ENCODE peak calls at places on chromosomes 11 and 22, in four cellular contexts. E is K562, J is GM12878, R is HepG2. P is an unnamed sample.

GRCh38 chr22:46861468-46861867 is 99.0 kb downstream of the TBC1D22A start:
- DNase-seq in E (no peak), J (no peak), R (no peak), P (no peak)

GRCh38 chr11:85626496-85626895 is 648 bp downstream of the DLG2 start:
- DNase-seq in J (no peak), E (no peak), R (no peak), P (no peak)

GRCh38 chr11:83566948-83567347 is 280.8 kb upstream of the CCDC90B start:
- DNase-seq in E (no peak), J (no peak), R (no peak), P (no peak)

GRCh38 chr22:49735411-49736311 is 92.0 kb downstream of the BRD1 start:
- DNase-seq in R (no peak), J (no peak), E (peak), P (no peak)

GRCh38 chr11:124716596-124716995 is 23.1 kb upstream of the NRGN start:
- DNase-seq in R (no peak), J (no peak), E (no peak), P (no peak)

GRCh38 chr11:112581747-112582146 is 321.1 kb upstream of the PLET1 start:
- DNase-seq in J (peak), E (no peak), R (no peak), P (no peak)

GRCh38 chr11:109435121-109435742 is 13.2 kb downstream of the C11orf87 start:
- DNase-seq in J (no peak), R (no peak), E (no peak), P (no peak)

GRCh38 chr11:1881442-1882264 is 10.0 kb downstream of the PRR33 start:
- DNase-seq in E (no peak), J (no peak), R (no peak), P (no peak)

GRCh38 chr11:74559110-74559933 is 33.1 kb upstream of the POLD3 start:
- DNase-seq in J (no peak), R (peak), E (no peak), P (no peak)

GRCh38 chr22:35631597-35631996 is 14.5 kb upstream of the MB start:
- DNase-seq in E (peak), R (peak), J (no peak), P (peak)

GRCh38 chr11:80727315-80727714 is 1286.5 kb upstream of the TENM4 start:
- DNase-seq in E (no peak), J (peak), R (peak), P (peak)

GRCh38 chr22:42236848-42237247 is 33.6 kb downstream of the TCF20 start:
- DNase-seq in E (no peak), J (no peak), R (no peak), P (no peak)

GRCh38 chr22:34639911-34640310 is 426.0 kb upstream of the ISX start:
- DNase-seq in E (no peak), R (no peak), J (no peak), P (no peak)

GRCh38 chr11:118820412-118821357 is 29.7 kb upstream of the DDX6 start:
- DNase-seq in E (no peak), R (no peak), J (peak), P (no peak)

GRCh38 chr11:102268083-102268984 is 49.0 kb upstream of the BIRC3 start:
- DNase-seq in J (peak), E (peak), R (peak), P (peak)

GRCh38 chr11:32060063-32060462 is 30.8 kb upstream of the RCN1 start:
- DNase-seq in R (no peak), J (no peak), E (no peak), P (no peak)

GRCh38 chr22:46517255-46517761 is 20.1 kb downstream of the CELSR1 start:
- DNase-seq in R (no peak), J (no peak), E (no peak), P (no peak)

GRCh38 chr22:26887916-26888315 is 230.5 kb downstream of the MIAT start:
- DNase-seq in R (no peak), J (no peak), E (no peak), P (peak)

GRCh38 chr11:20000393-20001134 is 159.7 kb downstream of the DBX1 start:
- DNase-seq in J (no peak), R (peak), E (no peak), P (peak)

GRCh38 chr11:84549221-84549620 is 1077.9 kb downstream of the DLG2 start:
- DNase-seq in E (no peak), R (no peak), J (no peak), P (no peak)

GRCh38 chr11:127675602-127676001 is 675.0 kb upstream of the KIRREL3 start:
- DNase-seq in R (no peak), E (no peak), J (no peak), P (no peak)

GRCh38 chr11:61041755-61042518 is 60.4 kb upstream of the CD5 start:
- DNase-seq in J (no peak), R (no peak), E (no peak), P (peak)

GRCh38 chr22:19129871-19130270 is 1.2 kb upstream of the TSSK2 start:
- DNase-seq in R (no peak), J (no peak), E (no peak), P (no peak)

GRCh38 chr11:72135891-72136676 is 559 bp downstream of the FOLR3 start:
- DNase-seq in E (no peak), R (no peak), J (no peak), P (no peak)

GRCh38 chr11:121418625-121419114 is 33.4 kb upstream of the SORL1 start:
- DNase-seq in E (no peak), R (no peak), J (no peak), P (no peak)

GRCh38 chr11:15770798-15771414 is 585.4 kb downstream of the SOX6 start:
- DNase-seq in R (peak), J (no peak), E (peak), P (peak)

GRCh38 chr22:23217171-23218052 is 37.1 kb downstream of the BCR start:
- DNase-seq in R (no peak), E (peak), J (no peak), P (no peak)

GRCh38 chr22:40023226-40023925 is 28.6 kb downstream of the FAM83F start:
- DNase-seq in E (no peak), J (no peak), R (no peak), P (no peak)
- TF ChIP-seq YY1 in E (no peak), J (no peak), R (no peak), P (no peak)

GRCh38 chr22:36886016-36886415 is 25.2 kb downstream of the NCF4 start:
- DNase-seq in J (no peak), R (no peak), E (no peak), P (no peak)

GRCh38 chr22:36885474-36885873 is 24.7 kb downstream of the NCF4 start:
- DNase-seq in J (no peak), E (no peak), R (no peak), P (no peak)

GRCh38 chr22:36887164-36887563 is 26.3 kb upstream of the CSF2RB start:
- DNase-seq in E (no peak), J (no peak), R (no peak), P (no peak)

GRCh38 chr22:36881504-36882245 is 20.9 kb downstream of the NCF4 start:
- DNase-seq in R (no peak), J (no peak), E (no peak), P (no peak)

GRCh38 chr22:36884314-36885158 is 23.7 kb downstream of the NCF4 start:
- DNase-seq in E (no peak), J (no peak), R (no peak), P (no peak)
- TF ChIP-seq KDM1A in E (no peak), J (no peak), R (no peak), P (no peak)

GRCh38 chr11:56296877-56297276 is 4.8 kb upstream of the OR8H1 start:
- DNase-seq in E (no peak), J (no peak), R (no peak), P (no peak)
- TF ChIP-seq YY1 in E (no peak), J (no peak), R (no peak), P (no peak)

DNA sequence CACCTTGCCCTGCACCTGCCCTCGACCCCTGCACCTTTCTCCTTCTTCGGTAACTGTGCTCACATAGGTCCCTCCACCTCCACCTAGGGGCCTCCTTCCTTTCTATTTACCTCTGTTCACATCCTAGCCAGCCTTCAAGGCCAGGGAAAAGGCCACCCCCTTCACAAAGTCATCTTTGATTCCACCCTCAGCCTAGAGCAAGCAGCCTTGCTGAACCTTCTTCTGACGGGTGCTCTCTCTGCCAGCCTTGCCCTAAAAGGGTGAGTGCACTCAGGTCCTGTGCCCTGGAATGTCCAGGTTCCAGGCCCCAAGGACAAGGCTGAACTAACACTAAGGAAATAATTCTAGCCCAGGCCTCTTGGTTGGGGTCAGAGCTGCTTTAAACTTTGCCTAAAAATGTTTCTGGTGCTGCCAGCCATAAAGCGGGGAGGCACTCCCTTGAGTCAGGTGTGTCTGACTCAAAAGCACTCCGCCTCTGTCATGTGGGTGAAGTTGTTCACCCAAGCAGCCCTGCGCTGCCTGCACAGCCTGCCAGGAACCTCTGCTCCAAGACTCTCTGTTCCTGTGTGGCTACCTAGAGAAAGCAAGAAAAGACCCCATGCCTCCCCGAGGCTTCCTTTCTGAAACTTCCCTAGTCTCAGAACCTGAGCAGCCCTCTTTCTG is 9.2 kb upstream of the FAM83F start:
- DNase-seq in E (no peak), R (no peak), J (no peak), P (no peak)
- TF ChIP-seq KDM1A in E (no peak), R (no peak), J (no peak), P (no peak)

GRCh38 chr11:70354629-70355028 is 43.7 kb upstream of the CTTN start:
- DNase-seq in E (no peak), R (no peak), J (no peak), P (peak)
- TF ChIP-seq YY1 in E (no peak), R (no peak), J (no peak), P (no peak)

P was measured in H1.